ENCODE peak calls at places on chromosome X, in four cellular contexts. One of them, this sample, is unnamed.

GRCh38 chrX:68895339-68896250 is 66.8 kb downstream of the EFNB1 start:
- DNase-seq in testis: peak
- DNase-seq in IMR-90: peak
- DNase-seq in cardiac muscle cell: peak
- DNase-seq in this sample: no peak

GRCh38 chrX:41002021-41002420 is 83.2 kb upstream of the USP9X start:
- DNase-seq in IMR-90: no peak
- DNase-seq in cardiac muscle cell: no peak
- DNase-seq in testis: no peak
- DNase-seq in this sample: no peak

GRCh38 chrX:112820364-112821308 is 20.0 kb downstream of the AMOT start:
- DNase-seq in IMR-90: no peak
- DNase-seq in cardiac muscle cell: no peak
- DNase-seq in testis: no peak
- DNase-seq in this sample: no peak

GRCh38 chrX:20500949-20501348 is 234.2 kb upstream of the RPS6KA3 start:
- DNase-seq in IMR-90: no peak
- DNase-seq in cardiac muscle cell: no peak
- DNase-seq in testis: no peak
- DNase-seq in this sample: no peak

GRCh38 chrX:43436497-43436896 is 219.6 kb upstream of the MAOA start:
- DNase-seq in testis: no peak
- DNase-seq in cardiac muscle cell: no peak
- DNase-seq in IMR-90: no peak
- DNase-seq in this sample: no peak

GRCh38 chrX:107537815-107538214 is 88.4 kb downstream of the FRMPD3 start:
- DNase-seq in testis: peak
- DNase-seq in IMR-90: peak
- DNase-seq in cardiac muscle cell: peak
- DNase-seq in this sample: peak

GRCh38 chrX:150198776-150199175 is 164.3 kb upstream of the MAMLD1 start:
- DNase-seq in testis: no peak
- DNase-seq in cardiac muscle cell: no peak
- DNase-seq in IMR-90: no peak
- DNase-seq in this sample: no peak

GRCh38 chrX:15915959-15916703 is 61.5 kb upstream of the AP1S2 start:
- DNase-seq in IMR-90: peak
- DNase-seq in cardiac muscle cell: peak
- DNase-seq in testis: no peak
- DNase-seq in this sample: no peak

GRCh38 chrX:17596051-17596450 is 141.2 kb upstream of the SCML1 start:
- DNase-seq in testis: no peak
- DNase-seq in cardiac muscle cell: no peak
- DNase-seq in IMR-90: no peak
- DNase-seq in this sample: no peak

GRCh38 chrX:21996872-21997271 is 35.3 kb upstream of the PHEX start:
- DNase-seq in cardiac muscle cell: peak
- DNase-seq in testis: no peak
- DNase-seq in IMR-90: peak
- DNase-seq in this sample: no peak

GRCh38 chrX:45807572-45808425 is 607.1 kb upstream of the DIPK2B start:
- DNase-seq in testis: no peak
- DNase-seq in IMR-90: peak
- DNase-seq in cardiac muscle cell: peak
- DNase-seq in this sample: no peak

GRCh38 chrX:47218920-47219815 is 687 bp downstream of the CDK16 start:
- DNase-seq in testis: peak
- DNase-seq in IMR-90: no peak
- DNase-seq in cardiac muscle cell: peak
- DNase-seq in this sample: peak
- H3K27ac ChIP-seq in testis: peak
- H3K27ac ChIP-seq in IMR-90: peak
- H3K27ac ChIP-seq in cardiac muscle cell: peak
- H3K27ac ChIP-seq in this sample: peak

GRCh38 chrX:72045552-72046277 is 86.0 kb downstream of the RTL5 start:
- DNase-seq in testis: no peak
- DNase-seq in cardiac muscle cell: no peak
- DNase-seq in IMR-90: no peak
- DNase-seq in this sample: peak
- H3K27ac ChIP-seq in testis: peak
- H3K27ac ChIP-seq in cardiac muscle cell: peak
- H3K27ac ChIP-seq in IMR-90: no peak
- H3K27ac ChIP-seq in this sample: no peak

DNA sequence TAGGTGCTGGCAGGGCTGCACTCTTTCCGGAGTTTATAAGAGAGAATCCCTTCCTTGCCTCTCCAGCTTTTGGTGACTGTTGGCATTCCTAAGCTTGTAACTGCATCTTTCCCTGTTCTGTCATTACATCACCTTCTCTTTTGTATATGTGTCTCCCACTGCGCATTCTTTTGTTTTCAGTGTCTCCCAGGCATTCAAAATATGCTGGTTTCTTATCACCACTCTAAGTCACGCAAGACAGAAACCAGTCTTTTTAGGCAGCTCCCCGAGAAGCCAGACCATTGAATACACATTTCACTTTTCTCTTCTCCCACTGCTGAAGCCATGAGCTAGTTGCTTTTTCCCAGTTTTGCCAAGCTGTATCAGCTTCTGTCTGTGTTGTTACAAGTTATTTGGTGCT is 71.0 kb downstream of the LAS1L start:
- DNase-seq in testis: no peak
- DNase-seq in IMR-90: peak
- DNase-seq in cardiac muscle cell: peak
- DNase-seq in this sample: peak
- H3K27ac ChIP-seq in testis: no peak
- H3K27ac ChIP-seq in IMR-90: no peak
- H3K27ac ChIP-seq in cardiac muscle cell: peak
- H3K27ac ChIP-seq in this sample: peak

DNA sequence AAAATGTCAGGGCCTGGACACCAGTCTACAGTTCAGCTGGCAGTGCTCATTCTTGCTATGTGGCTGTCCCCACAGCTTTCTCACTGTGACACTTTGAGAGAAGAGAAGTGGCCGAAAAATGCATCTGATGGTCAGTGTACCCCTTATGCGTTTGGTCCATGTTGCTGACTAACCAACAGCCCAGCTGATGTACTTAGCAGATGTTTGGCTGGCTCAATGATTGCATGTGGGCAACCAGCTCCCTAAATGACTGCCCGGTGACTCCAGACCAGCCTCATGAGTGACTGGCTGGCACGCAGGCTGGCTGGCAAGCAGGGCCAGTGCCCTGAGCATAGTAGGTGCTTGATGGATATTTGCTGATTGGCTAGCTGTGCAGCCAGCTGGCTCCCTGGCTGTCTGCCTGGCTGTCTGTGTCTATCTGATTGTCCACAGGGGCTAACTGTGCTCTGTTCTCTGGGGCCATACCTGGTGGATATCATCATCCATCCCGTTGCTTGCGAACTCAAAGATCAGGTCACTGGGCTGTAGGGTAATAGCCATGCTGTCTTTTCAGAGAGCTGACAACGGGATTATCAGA is 29.4 kb downstream of the ELF4 start:
- DNase-seq in IMR-90: no peak
- DNase-seq in testis: no peak
- DNase-seq in cardiac muscle cell: no peak
- DNase-seq in this sample: no peak
- H3K27ac ChIP-seq in IMR-90: no peak
- H3K27ac ChIP-seq in testis: no peak
- H3K27ac ChIP-seq in cardiac muscle cell: no peak
- H3K27ac ChIP-seq in this sample: no peak

GRCh38 chrX:120726294-120726693 is 96.4 kb upstream of the C1GALT1C1 start:
- DNase-seq in cardiac muscle cell: no peak
- DNase-seq in testis: no peak
- DNase-seq in IMR-90: no peak
- DNase-seq in this sample: no peak
- H3K27ac ChIP-seq in cardiac muscle cell: no peak
- H3K27ac ChIP-seq in testis: no peak
- H3K27ac ChIP-seq in IMR-90: no peak
- H3K27ac ChIP-seq in this sample: no peak

DNA sequence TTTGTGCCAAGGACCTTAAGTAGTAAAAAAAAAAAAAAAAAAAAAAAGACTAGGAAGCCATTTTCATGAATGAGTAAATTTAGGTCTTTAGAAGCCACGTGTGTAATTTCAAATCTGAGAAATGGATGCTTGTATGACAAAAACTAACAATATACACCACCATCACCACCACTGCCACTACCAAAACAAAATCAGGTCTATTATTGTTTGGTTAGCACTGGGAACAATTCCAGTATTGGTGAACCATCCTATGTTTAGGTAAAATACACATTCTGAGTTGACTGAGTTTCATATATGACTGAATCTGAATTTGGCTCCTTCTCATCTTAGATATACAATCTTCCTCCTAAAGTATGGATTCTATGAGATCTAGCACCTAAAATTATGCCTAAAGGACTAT is 8.8 kb upstream of the TMSB4X start:
- DNase-seq in IMR-90: no peak
- DNase-seq in testis: no peak
- DNase-seq in cardiac muscle cell: no peak
- DNase-seq in this sample: no peak
- H3K27ac ChIP-seq in IMR-90: no peak
- H3K27ac ChIP-seq in testis: no peak
- H3K27ac ChIP-seq in cardiac muscle cell: no peak
- H3K27ac ChIP-seq in this sample: no peak

DNA sequence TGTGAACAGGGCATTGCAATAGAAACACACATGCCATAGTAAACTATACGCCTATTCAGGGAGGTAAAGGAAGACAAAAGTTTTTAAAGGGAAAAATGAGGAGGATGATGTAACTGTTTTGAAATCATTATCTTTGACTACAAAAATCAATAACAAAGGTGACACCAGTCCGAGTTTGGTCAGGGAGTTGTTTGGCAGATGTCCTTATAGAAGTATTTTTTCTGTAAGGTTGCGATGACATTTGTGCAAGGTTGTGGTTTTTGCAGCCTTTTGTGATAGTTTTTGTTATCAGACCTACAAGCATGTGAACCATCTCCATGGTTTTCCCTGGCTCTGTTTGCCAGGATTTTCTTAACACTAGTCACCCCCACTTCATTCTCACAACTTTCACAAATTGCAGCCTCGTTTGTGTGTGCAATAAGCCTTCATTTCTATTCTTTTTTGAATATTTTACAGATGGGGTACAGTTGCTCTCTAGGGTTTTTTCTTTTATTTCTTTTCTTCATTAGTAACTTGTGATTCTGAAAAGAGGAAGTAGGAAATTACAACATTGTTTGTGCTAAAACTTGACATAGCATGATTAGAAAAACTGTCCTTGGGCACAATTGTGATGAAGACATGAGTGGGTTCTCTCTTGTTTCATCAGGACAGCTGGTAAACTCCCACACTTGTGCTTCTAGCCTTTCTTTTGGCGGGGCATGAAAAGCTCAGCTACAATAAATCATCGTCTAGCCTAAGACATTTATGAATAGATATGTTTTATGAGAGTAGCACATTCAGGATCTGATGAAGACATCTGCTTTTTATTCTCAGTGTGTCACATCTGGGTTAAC is 60.2 kb upstream of the PNPLA4 start:
- DNase-seq in IMR-90: peak
- DNase-seq in cardiac muscle cell: no peak
- DNase-seq in testis: no peak
- DNase-seq in this sample: no peak
- H3K27ac ChIP-seq in IMR-90: no peak
- H3K27ac ChIP-seq in cardiac muscle cell: no peak
- H3K27ac ChIP-seq in testis: no peak
- H3K27ac ChIP-seq in this sample: no peak

DNA sequence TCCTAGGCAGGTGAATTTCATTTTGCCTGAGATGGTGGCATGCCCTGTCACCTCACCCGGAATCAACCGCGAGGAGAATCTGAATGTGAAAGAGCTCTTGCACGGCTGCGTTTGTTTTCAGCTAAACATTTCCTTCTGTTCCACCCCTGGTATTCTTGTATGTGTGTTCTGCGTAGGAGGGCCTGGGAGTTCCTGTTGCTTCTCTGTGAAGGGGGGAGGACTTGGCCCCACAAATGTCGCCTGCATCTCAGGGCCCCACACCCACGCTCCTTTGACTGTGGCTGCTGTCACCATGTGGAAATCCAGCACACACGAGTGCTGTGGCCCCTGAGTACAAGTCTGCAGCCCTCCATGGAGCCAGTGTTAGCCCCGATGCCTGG is 45.8 kb upstream of the CLCN4 start:
- DNase-seq in IMR-90: no peak
- DNase-seq in testis: peak
- DNase-seq in cardiac muscle cell: no peak
- DNase-seq in this sample: no peak
- H3K27ac ChIP-seq in IMR-90: no peak
- H3K27ac ChIP-seq in testis: peak
- H3K27ac ChIP-seq in cardiac muscle cell: no peak
- H3K27ac ChIP-seq in this sample: no peak

GRCh38 chrX:153775631-153776595 is 4.9 kb upstream of the SRPK3 start:
- DNase-seq in testis: no peak
- DNase-seq in cardiac muscle cell: no peak
- DNase-seq in IMR-90: no peak
- DNase-seq in this sample: no peak
- H3K27ac ChIP-seq in testis: no peak
- H3K27ac ChIP-seq in cardiac muscle cell: no peak
- H3K27ac ChIP-seq in IMR-90: no peak
- H3K27ac ChIP-seq in this sample: no peak

DNA sequence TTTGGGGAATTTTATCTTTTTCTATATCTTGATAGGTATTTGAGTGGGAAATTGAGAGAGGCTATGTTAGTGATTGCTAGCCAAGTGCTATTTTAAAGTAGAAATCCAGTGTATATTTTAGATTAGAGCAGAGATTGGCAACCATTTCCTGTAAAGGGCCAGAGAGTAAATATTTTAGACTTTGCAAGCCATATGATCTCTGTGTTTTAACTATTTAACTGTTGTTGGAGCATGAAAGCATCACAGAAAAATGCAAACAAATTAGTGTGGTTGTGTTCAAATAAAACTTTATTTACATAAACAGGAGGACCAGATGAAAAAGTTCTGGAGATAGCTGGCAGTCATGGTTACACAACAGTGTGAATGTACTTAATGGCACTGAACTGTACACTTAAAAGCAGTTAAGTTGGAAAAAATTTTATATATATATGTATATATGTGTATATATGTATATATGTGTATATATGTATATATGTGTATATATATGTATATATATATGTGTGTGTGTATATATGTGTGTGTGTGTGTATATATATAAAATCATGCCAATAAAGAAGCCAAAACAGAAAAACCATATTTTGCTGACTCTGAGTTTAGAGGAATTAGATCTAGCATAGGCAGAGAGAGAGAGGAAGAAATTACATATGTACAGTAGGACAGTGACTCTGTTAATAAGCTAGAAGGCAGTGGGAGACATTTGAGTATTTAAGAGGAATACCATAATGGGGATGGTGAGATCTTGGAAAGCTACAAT is 83.4 kb downstream of the TMEM164 start:
- DNase-seq in testis: no peak
- DNase-seq in IMR-90: peak
- DNase-seq in cardiac muscle cell: no peak
- DNase-seq in this sample: no peak
- H3K27ac ChIP-seq in testis: no peak
- H3K27ac ChIP-seq in IMR-90: peak
- H3K27ac ChIP-seq in cardiac muscle cell: no peak
- H3K27ac ChIP-seq in this sample: no peak